ENCODE peak calls at places on chromosomes 7 and 10, in six cellular contexts. C, N, G, K, R and F are unnamed samples.
A peak's percentile ranks its signal among the peaks of the same experiment; 100 is the strongest.

GRCh38 chr7:29255839-29256782 is 61.5 kb downstream of the CHN2 start:
- DNase-seq in C (no peak), K (no peak), G (no peak), N (no peak), R (no peak), F (peak; percentile 29)

GRCh38 chr7:139777948-139778841 is at the start of gene HIPK2:
- DNase-seq in N (peak; percentile 70), R (peak; percentile 68), C (peak; percentile 76), K (peak; percentile 69), G (peak; percentile 75), F (peak; percentile 91)

GRCh38 chr7:66352071-66352470 is 146.9 kb downstream of the TPST1 start:
- DNase-seq in N (no peak), R (no peak), G (no peak), C (no peak), K (no peak), F (peak; percentile 25)

GRCh38 chr10:88693392-88694020 is 12.5 kb upstream of the LIPK start:
- DNase-seq in G (no peak), C (no peak), K (no peak), R (no peak), N (no peak), F (no peak)

GRCh38 chr7:43537765-43538403 is 45.0 kb upstream of the STK17A start:
- DNase-seq in G (no peak), C (no peak), R (no peak), K (no peak), N (no peak), F (no peak)

GRCh38 chr10:23412223-23412622 is 26.7 kb upstream of the OTUD1 start:
- DNase-seq in N (no peak), C (no peak), G (no peak), K (no peak), R (peak; percentile 28), F (no peak)

GRCh38 chr7:153642989-153643388 is 409.2 kb upstream of the DPP6 start:
- DNase-seq in G (no peak), N (no peak), K (no peak), R (no peak), C (no peak), F (no peak)

GRCh38 chr7:926061-927030 is 28.1 kb downstream of the ADAP1 start:
- DNase-seq in G (peak; percentile 17), N (no peak), C (peak; percentile 2), K (peak; percentile 50), R (no peak), F (peak; percentile 74)

GRCh38 chr10:58266826-58267712 is 625 bp downstream of the IPMK start:
- DNase-seq in N (peak; percentile 12), K (peak; percentile 54), R (peak; percentile 41), G (peak; percentile 79), C (peak; percentile 25), F (peak; percentile 53)

GRCh38 chr7:34320926-34321609 is 336.9 kb upstream of the NPSR1 start:
- DNase-seq in C (peak; percentile 33), K (peak; percentile 68), R (peak; percentile 61), N (peak; percentile 59), G (peak; percentile 24), F (peak; percentile 82)

GRCh38 chr10:100148353-100149211 is 37.2 kb downstream of the ERLIN1 start:
- DNase-seq in R (peak; percentile 81), G (no peak), K (no peak), C (peak; percentile 65), N (no peak), F (peak; percentile 24)

GRCh38 chr7:112071856-112072255 is 134.3 kb downstream of the DOCK4 start:
- DNase-seq in K (no peak), C (no peak), G (no peak), N (no peak), R (no peak), F (no peak)

GRCh38 chr10:131691481-131692090 is 209.2 kb upstream of the PPP2R2D start:
- DNase-seq in K (no peak), R (no peak), N (no peak), G (no peak), C (no peak), F (no peak)

GRCh38 chr7:149075286-149075685 is 15.2 kb downstream of the ZNF786 start:
- DNase-seq in C (no peak), G (no peak), K (no peak), N (no peak), R (no peak), F (no peak)

GRCh38 chr10:80199828-80200227 is 5.5 kb downstream of the ANXA11 start:
- DNase-seq in N (no peak), R (no peak), K (no peak), C (no peak), G (peak; percentile 75), F (peak; percentile 63)

GRCh38 chr10:47025253-47025539 is 114.0 kb downstream of the PTPN20 start:
- DNase-seq in G (no peak), K (peak; percentile 37), N (peak; percentile 3), C (no peak), R (no peak), F (no peak)

GRCh38 chr7:73974101-73974947 is 53.6 kb upstream of the ELN start:
- DNase-seq in R (no peak), C (no peak), N (no peak), G (peak; percentile 9), K (peak; percentile 30), F (no peak)

GRCh38 chr10:87847550-87847949 is 15.8 kb downstream of the KLLN start:
- DNase-seq in R (no peak), K (no peak), C (no peak), N (no peak), G (no peak), F (no peak)

GRCh38 chr10:79252450-79252849 is 94.8 kb upstream of the PPIF start:
- DNase-seq in G (no peak), R (no peak), K (no peak), C (no peak), N (no peak), F (no peak)

GRCh38 chr7:157009778-157010587 is 480 bp downstream of the MNX1 start:
- DNase-seq in N (no peak), R (no peak), C (no peak), K (no peak), G (no peak), F (no peak)

GRCh38 chr7:47539398-47540052 is 42.4 kb downstream of the TNS3 start:
- DNase-seq in K (no peak), C (no peak), G (no peak), N (no peak), R (no peak), F (peak; percentile 81)

GRCh38 chr7:134353411-134353810 is 36.7 kb upstream of the SLC35B4 start:
- DNase-seq in C (no peak), N (no peak), G (no peak), R (no peak), K (no peak), F (no peak)

GRCh38 chr7:98283127-98283886 is 1.8 kb downstream of the BRI3 start:
- DNase-seq in C (no peak), K (no peak), R (no peak), N (no peak), G (peak; percentile 71), F (peak; percentile 46)

GRCh38 chr7:157013602-157014549 is 3.4 kb upstream of the MNX1 start:
- DNase-seq in N (no peak), C (no peak), K (no peak), G (no peak), R (no peak), F (no peak)

GRCh38 chr10:71665456-71665855 is 54.1 kb downstream of the C10orf105 start:
- DNase-seq in N (no peak), K (no peak), C (no peak), R (no peak), G (no peak), F (no peak)

GRCh38 chr10:63133787-63134557 is 844 bp downstream of the NRBF2 start:
- DNase-seq in R (no peak), N (no peak), G (peak; percentile 27), K (no peak), C (no peak), F (no peak)

GRCh38 chr10:18607979-18608378 is 43.4 kb downstream of the NSUN6 start:
- DNase-seq in C (no peak), K (no peak), R (no peak), N (no peak), G (no peak), F (no peak)

GRCh38 chr7:120404042-120404441 is 131.1 kb downstream of the KCND2 start:
- DNase-seq in N (no peak), K (no peak), C (no peak), R (no peak), G (no peak), F (peak; percentile 26)

GRCh38 chr7:158279539-158280466 is 307.8 kb downstream of the PTPRN2 start:
- DNase-seq in R (no peak), G (peak; percentile 8), C (no peak), N (no peak), K (peak; percentile 27), F (no peak)

GRCh38 chr10:76382381-76382851 is 951.0 kb downstream of the LRMDA start:
- DNase-seq in N (no peak), K (no peak), C (no peak), R (no peak), G (no peak), F (no peak)

GRCh38 chr7:30694774-30695721 is 12.8 kb upstream of the CRHR2 start:
- DNase-seq in N (no peak), R (no peak), G (no peak), K (no peak), C (no peak), F (no peak)

GRCh38 chr10:29374162-29374561 is 85.3 kb downstream of the LYZL1 start:
- DNase-seq in N (no peak), R (no peak), C (no peak), K (no peak), G (no peak), F (no peak)

GRCh38 chr10:96397902-96398301 is 39.1 kb upstream of the OPALIN start:
- DNase-seq in N (no peak), K (no peak), C (no peak), G (no peak), R (no peak), F (no peak)

GRCh38 chr10:10499839-10500238 is 517.8 kb upstream of the CELF2 start:
- DNase-seq in N (no peak), R (no peak), C (no peak), K (no peak), G (no peak), F (no peak)

GRCh38 chr7:124071843-124072242 is 39.0 kb upstream of the TMEM229A start:
- DNase-seq in N (no peak), G (no peak), K (no peak), C (no peak), R (no peak), F (no peak)

GRCh38 chr7:27031289-27032172 is 64.3 kb downstream of the HOXA1 start:
- DNase-seq in N (no peak), G (no peak), R (no peak), K (no peak), C (no peak), F (no peak)

GRCh38 chr7:66258409-66258808 is 53.3 kb downstream of the TPST1 start:
- DNase-seq in K (no peak), G (no peak), R (no peak), C (no peak), N (no peak), F (no peak)

GRCh38 chr10:126939706-126940105 is 34.5 kb downstream of the DOCK1 start:
- DNase-seq in R (no peak), G (no peak), K (peak; percentile 10), C (no peak), N (no peak), F (no peak)